ENCODE peak calls at places on chromosomes 3 and 15, in four cellular contexts. X, S, U and I are unnamed samples.

GRCh38 chr15:29998017-29998416 is 84.7 kb upstream of the GOLGA8J start:
- DNase-seq in X (no peak), S (no peak), U (no peak), I (no peak)

GRCh38 chr3:133246119-133246518 is 153.7 kb upstream of the BFSP2 start:
- DNase-seq in X (no peak), S (peak), U (no peak), I (no peak)

GRCh38 chr3:11236588-11237461 is 35.4 kb upstream of the ATG7 start:
- DNase-seq in X (peak), S (peak), U (peak), I (peak)

GRCh38 chr3:119331661-119332060 is 37.5 kb downstream of the ARHGAP31 start:
- DNase-seq in X (no peak), S (peak), U (no peak), I (no peak)

GRCh38 chr3:52649461-52650210 is 36.1 kb downstream of the PBRM1 start:
- DNase-seq in X (no peak), S (peak), U (peak), I (no peak)

GRCh38 chr3:119329551-119329950 is 35.4 kb downstream of the ARHGAP31 start:
- DNase-seq in X (no peak), S (no peak), U (no peak), I (no peak)

GRCh38 chr3:150124142-150124541 is 153.4 kb upstream of the PFN2 start:
- DNase-seq in X (no peak), S (no peak), U (no peak), I (no peak)

GRCh38 chr15:36601497-36601932 is 22.1 kb downstream of the CDIN1 start:
- DNase-seq in X (no peak), S (peak), U (no peak), I (no peak)

GRCh38 chr3:168952551-168952950 is 711.0 kb downstream of the MECOM start:
- DNase-seq in X (peak), S (peak), U (peak), I (no peak)

GRCh38 chr3:94258851-94259250 is 196.0 kb downstream of the NSUN3 start:
- DNase-seq in X (no peak), S (no peak), U (no peak), I (no peak)

GRCh38 chr15:67531379-67532059 is 10.6 kb downstream of the C15orf61 start:
- DNase-seq in X (no peak), S (peak), U (peak), I (no peak)